ENCODE peak calls at places on chromosomes 11 and 22, in nine cellular contexts. One of them, this sample, is unnamed.

GRCh38 chr11:26319906-26320305 is 12.0 kb upstream of the ANO3 start:
- DNase-seq in IMR-90: no peak
- DNase-seq in heart left ventricle: no peak
- DNase-seq in tibial nerve: no peak
- DNase-seq in body of pancreas: no peak
- DNase-seq in H1: no peak
- DNase-seq in K562: no peak
- DNase-seq in sigmoid colon: no peak
- DNase-seq in A549: no peak
- DNase-seq in this sample: no peak

GRCh38 chr11:44403176-44403575 is 93.2 kb upstream of the ALX4 start:
- DNase-seq in heart left ventricle: no peak
- DNase-seq in body of pancreas: no peak
- DNase-seq in A549: no peak
- DNase-seq in H1: no peak
- DNase-seq in sigmoid colon: no peak
- DNase-seq in K562: no peak
- DNase-seq in IMR-90: no peak
- DNase-seq in tibial nerve: no peak
- DNase-seq in this sample: no peak

GRCh38 chr11:12798609-12799011 is 124.4 kb downstream of the TEAD1 start:
- DNase-seq in H1: no peak
- DNase-seq in K562: no peak
- DNase-seq in IMR-90: no peak
- DNase-seq in A549: no peak
- DNase-seq in tibial nerve: no peak
- DNase-seq in heart left ventricle: no peak
- DNase-seq in sigmoid colon: peak
- DNase-seq in body of pancreas: no peak
- DNase-seq in this sample: no peak

GRCh38 chr22:48365386-48365785 is 1462.3 kb downstream of the BRD1 start:
- DNase-seq in A549: no peak
- DNase-seq in body of pancreas: no peak
- DNase-seq in tibial nerve: no peak
- DNase-seq in K562: no peak
- DNase-seq in IMR-90: no peak
- DNase-seq in heart left ventricle: no peak
- DNase-seq in sigmoid colon: no peak
- DNase-seq in H1: no peak
- DNase-seq in this sample: no peak

GRCh38 chr11:77029829-77030228 is 4.4 kb upstream of the B3GNT6 start:
- DNase-seq in body of pancreas: no peak
- DNase-seq in H1: no peak
- DNase-seq in sigmoid colon: no peak
- DNase-seq in tibial nerve: no peak
- DNase-seq in IMR-90: no peak
- DNase-seq in K562: no peak
- DNase-seq in A549: no peak
- DNase-seq in heart left ventricle: no peak
- DNase-seq in this sample: no peak

GRCh38 chr11:130434521-130435223 is 6.3 kb upstream of the ADAMTS8 start:
- DNase-seq in sigmoid colon: peak
- DNase-seq in H1: no peak
- DNase-seq in tibial nerve: peak
- DNase-seq in body of pancreas: peak
- DNase-seq in heart left ventricle: peak
- DNase-seq in A549: peak
- DNase-seq in IMR-90: peak
- DNase-seq in K562: peak
- DNase-seq in this sample: peak

GRCh38 chr22:46114518-46115387 is 35.6 kb upstream of the PPARA start:
- DNase-seq in sigmoid colon: no peak
- DNase-seq in heart left ventricle: no peak
- DNase-seq in tibial nerve: no peak
- DNase-seq in H1: no peak
- DNase-seq in K562: no peak
- DNase-seq in A549: no peak
- DNase-seq in IMR-90: no peak
- DNase-seq in body of pancreas: peak
- DNase-seq in this sample: no peak

GRCh38 chr11:45453721-45454120 is 167.6 kb upstream of the SYT13 start:
- DNase-seq in heart left ventricle: no peak
- DNase-seq in IMR-90: no peak
- DNase-seq in body of pancreas: no peak
- DNase-seq in K562: no peak
- DNase-seq in H1: no peak
- DNase-seq in A549: no peak
- DNase-seq in sigmoid colon: no peak
- DNase-seq in tibial nerve: no peak
- DNase-seq in this sample: no peak

GRCh38 chr11:134224710-134225662 is 515 bp downstream of the VPS26B start:
- DNase-seq in heart left ventricle: peak
- DNase-seq in IMR-90: peak
- DNase-seq in H1: no peak
- DNase-seq in K562: peak
- DNase-seq in tibial nerve: peak
- DNase-seq in sigmoid colon: peak
- DNase-seq in body of pancreas: peak
- DNase-seq in A549: peak
- DNase-seq in this sample: peak

GRCh38 chr11:34619062-34619516 is 1.8 kb upstream of the EHF start:
- DNase-seq in tibial nerve: no peak
- DNase-seq in K562: peak
- DNase-seq in H1: no peak
- DNase-seq in body of pancreas: no peak
- DNase-seq in sigmoid colon: no peak
- DNase-seq in A549: no peak
- DNase-seq in heart left ventricle: no peak
- DNase-seq in IMR-90: no peak
- DNase-seq in this sample: no peak

GRCh38 chr22:23418159-23418788 is 161.8 kb downstream of the IGLL1 start:
- DNase-seq in heart left ventricle: no peak
- DNase-seq in sigmoid colon: no peak
- DNase-seq in H1: no peak
- DNase-seq in body of pancreas: no peak
- DNase-seq in IMR-90: no peak
- DNase-seq in A549: no peak
- DNase-seq in tibial nerve: no peak
- DNase-seq in K562: no peak
- DNase-seq in this sample: no peak

GRCh38 chr11:61744609-61745156 is 7.8 kb upstream of the MYRF start:
- DNase-seq in IMR-90: no peak
- DNase-seq in A549: no peak
- DNase-seq in heart left ventricle: no peak
- DNase-seq in tibial nerve: no peak
- DNase-seq in K562: no peak
- DNase-seq in H1: no peak
- DNase-seq in sigmoid colon: no peak
- DNase-seq in body of pancreas: no peak
- DNase-seq in this sample: no peak

GRCh38 chr11:119106564-119107537 is at the start of gene C2CD2L:
- DNase-seq in K562: peak
- DNase-seq in A549: peak
- DNase-seq in sigmoid colon: peak
- DNase-seq in tibial nerve: peak
- DNase-seq in body of pancreas: peak
- DNase-seq in H1: no peak
- DNase-seq in heart left ventricle: peak
- DNase-seq in IMR-90: peak
- DNase-seq in this sample: peak
- TF ChIP-seq POLR2A in K562: peak
- TF ChIP-seq POLR2A in A549: peak
- TF ChIP-seq POLR2A in sigmoid colon: peak
- TF ChIP-seq POLR2A in tibial nerve: no peak
- TF ChIP-seq POLR2A in body of pancreas: peak
- TF ChIP-seq POLR2A in H1: no peak
- TF ChIP-seq POLR2A in heart left ventricle: no peak
- TF ChIP-seq POLR2A in IMR-90: no peak
- TF ChIP-seq POLR2A in this sample: peak

DNA sequence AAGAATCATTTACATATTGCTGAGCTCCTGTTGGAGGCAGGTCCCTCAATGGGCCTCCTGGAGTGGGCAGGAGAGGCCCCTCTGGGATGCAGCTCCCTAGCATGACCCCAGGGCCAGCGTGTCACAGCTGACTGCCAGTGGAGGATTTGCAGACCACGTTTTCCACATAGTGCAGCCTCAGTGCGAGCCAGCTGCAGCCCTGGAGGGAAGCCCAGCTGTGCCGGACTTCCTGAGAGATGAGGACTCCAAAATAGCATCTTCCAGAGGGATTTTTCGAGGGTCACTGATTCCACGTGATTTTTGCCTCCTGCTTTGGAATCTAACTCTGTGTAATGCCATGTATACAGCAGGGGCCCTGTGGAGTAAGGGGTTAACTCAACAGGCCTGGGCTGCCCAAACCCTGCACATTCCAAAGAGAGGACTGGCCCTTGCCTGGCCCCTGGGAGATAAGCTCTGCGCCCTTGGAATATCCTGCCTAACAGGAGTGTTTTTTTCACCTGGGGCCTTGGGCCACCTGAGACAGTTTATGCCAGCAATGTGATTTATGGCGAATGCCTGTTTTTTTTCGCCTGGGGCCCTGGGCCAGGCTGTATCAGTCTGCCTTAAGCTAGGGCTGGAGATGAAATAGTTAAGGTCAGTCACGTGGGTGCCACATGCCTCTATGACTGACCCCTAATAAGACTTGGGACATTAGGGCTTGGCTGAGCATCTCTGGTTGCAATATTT is 47.4 kb downstream of the RPS6KA4 start:
- DNase-seq in IMR-90: peak
- DNase-seq in A549: no peak
- DNase-seq in H1: no peak
- DNase-seq in tibial nerve: no peak
- DNase-seq in heart left ventricle: peak
- DNase-seq in sigmoid colon: peak
- DNase-seq in K562: no peak
- DNase-seq in body of pancreas: no peak
- DNase-seq in this sample: no peak
- H3K27ac ChIP-seq in IMR-90: no peak
- H3K27ac ChIP-seq in A549: no peak
- H3K27ac ChIP-seq in H1: no peak
- H3K27ac ChIP-seq in tibial nerve: no peak
- H3K27ac ChIP-seq in heart left ventricle: peak
- H3K27ac ChIP-seq in sigmoid colon: no peak
- H3K27ac ChIP-seq in K562: no peak
- H3K27ac ChIP-seq in body of pancreas: no peak
- H3K27ac ChIP-seq in this sample: no peak

DNA sequence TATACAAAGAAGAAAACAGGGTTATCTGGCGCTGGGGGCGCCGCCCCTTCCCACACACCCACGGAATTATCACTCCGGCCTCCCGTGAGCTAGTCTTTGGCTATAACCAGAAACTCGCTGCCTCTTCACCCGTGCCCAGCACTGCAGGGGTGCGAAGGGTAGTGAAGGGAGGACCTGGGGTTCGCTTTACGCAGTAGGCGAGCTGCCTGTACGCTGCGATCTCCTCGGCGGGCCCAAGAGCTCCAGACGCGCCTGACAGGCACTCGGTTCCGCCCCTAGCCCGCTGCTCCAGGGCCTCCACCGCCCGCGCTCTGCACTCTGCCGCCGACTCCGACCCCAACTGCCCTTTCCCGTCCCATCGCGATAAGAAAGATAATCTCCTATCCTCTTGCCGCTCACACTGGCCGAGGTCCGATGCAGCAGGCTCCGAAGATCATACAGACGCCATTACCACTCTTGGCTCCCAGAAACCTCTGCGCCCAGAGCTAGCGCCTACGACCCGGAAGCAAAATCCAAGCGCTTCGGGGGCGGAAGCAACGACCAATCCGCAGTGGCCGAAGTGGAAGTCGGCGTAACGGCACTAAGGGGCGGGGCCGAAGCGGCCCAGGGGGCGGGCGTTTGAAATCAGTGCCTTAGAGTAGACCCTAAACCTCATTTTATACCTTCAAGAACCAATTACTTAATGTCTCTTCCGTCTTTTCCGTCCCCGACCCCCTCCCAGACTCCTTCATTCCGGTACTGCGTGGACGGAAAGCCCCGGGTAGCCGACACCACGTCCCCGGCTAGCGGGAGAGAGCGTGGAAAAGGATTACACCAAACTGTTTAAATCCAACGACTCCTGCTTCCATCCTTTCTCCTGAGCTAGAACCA is at the start of the genes CWC15 and KDM4D:
- DNase-seq in H1: peak
- DNase-seq in IMR-90: peak
- DNase-seq in tibial nerve: peak
- DNase-seq in A549: peak
- DNase-seq in heart left ventricle: peak
- DNase-seq in K562: peak
- DNase-seq in body of pancreas: peak
- DNase-seq in sigmoid colon: peak
- DNase-seq in this sample: peak
- TF ChIP-seq POLR2A in H1: peak
- TF ChIP-seq POLR2A in IMR-90: peak
- TF ChIP-seq POLR2A in tibial nerve: no peak
- TF ChIP-seq POLR2A in A549: peak
- TF ChIP-seq POLR2A in heart left ventricle: no peak
- TF ChIP-seq POLR2A in K562: peak
- TF ChIP-seq POLR2A in body of pancreas: peak
- TF ChIP-seq POLR2A in sigmoid colon: no peak
- TF ChIP-seq POLR2A in this sample: peak

GRCh38 chr11:67285541-67286498 is 3.3 kb upstream of the ANKRD13D start:
- DNase-seq in body of pancreas: peak
- DNase-seq in heart left ventricle: peak
- DNase-seq in sigmoid colon: peak
- DNase-seq in IMR-90: no peak
- DNase-seq in tibial nerve: no peak
- DNase-seq in H1: no peak
- DNase-seq in A549: no peak
- DNase-seq in K562: no peak
- DNase-seq in this sample: no peak
- H3K27ac ChIP-seq in body of pancreas: peak
- H3K27ac ChIP-seq in heart left ventricle: peak
- H3K27ac ChIP-seq in sigmoid colon: peak
- H3K27ac ChIP-seq in IMR-90: no peak
- H3K27ac ChIP-seq in tibial nerve: peak
- H3K27ac ChIP-seq in H1: no peak
- H3K27ac ChIP-seq in A549: no peak
- H3K27ac ChIP-seq in K562: no peak
- H3K27ac ChIP-seq in this sample: peak

GRCh38 chr11:6418958-6419611 is at the start of gene APBB1:
- DNase-seq in heart left ventricle: peak
- DNase-seq in body of pancreas: peak
- DNase-seq in tibial nerve: peak
- DNase-seq in sigmoid colon: peak
- DNase-seq in K562: peak
- DNase-seq in IMR-90: peak
- DNase-seq in H1: no peak
- DNase-seq in A549: peak
- DNase-seq in this sample: peak
- TF ChIP-seq POLR2A in heart left ventricle: peak
- TF ChIP-seq POLR2A in body of pancreas: peak
- TF ChIP-seq POLR2A in tibial nerve: peak
- TF ChIP-seq POLR2A in sigmoid colon: no peak
- TF ChIP-seq POLR2A in K562: no peak
- TF ChIP-seq POLR2A in IMR-90: no peak
- TF ChIP-seq POLR2A in H1: peak
- TF ChIP-seq POLR2A in A549: peak
- TF ChIP-seq POLR2A in this sample: peak

DNA sequence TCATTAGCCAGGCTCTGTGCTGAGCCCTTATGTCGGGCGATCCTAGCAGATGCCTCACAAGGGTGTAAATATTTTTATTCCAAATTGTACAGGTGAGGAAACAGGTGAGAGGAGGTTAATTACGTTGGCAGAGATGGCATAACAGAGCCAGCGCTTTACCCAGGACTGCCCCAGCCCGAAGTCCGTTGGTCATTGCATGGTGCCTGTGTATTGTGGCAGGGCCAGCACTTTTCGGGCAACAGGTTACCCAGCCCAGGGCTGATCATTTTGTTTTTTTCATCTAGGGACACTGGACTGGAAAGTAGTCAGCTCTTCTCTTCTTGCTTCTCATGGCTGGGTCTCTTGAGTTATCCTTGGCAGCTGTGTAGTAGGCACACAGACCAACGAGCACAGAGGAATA is 202.2 kb upstream of the NAV2 start:
- DNase-seq in K562: no peak
- DNase-seq in H1: no peak
- DNase-seq in sigmoid colon: no peak
- DNase-seq in A549: no peak
- DNase-seq in tibial nerve: no peak
- DNase-seq in heart left ventricle: no peak
- DNase-seq in IMR-90: no peak
- DNase-seq in body of pancreas: no peak
- DNase-seq in this sample: no peak
- H3K27ac ChIP-seq in K562: no peak
- H3K27ac ChIP-seq in H1: no peak
- H3K27ac ChIP-seq in sigmoid colon: no peak
- H3K27ac ChIP-seq in A549: no peak
- H3K27ac ChIP-seq in tibial nerve: peak
- H3K27ac ChIP-seq in heart left ventricle: no peak
- H3K27ac ChIP-seq in IMR-90: no peak
- H3K27ac ChIP-seq in body of pancreas: no peak
- H3K27ac ChIP-seq in this sample: no peak

This sample was measured in Peyer's patch.